ENCODE peak calls at places on chromosomes 1 and 21, in five cellular contexts. F is bronchial epithelial cell, V is Peyer's patch, C is upper lobe of right lung, Y is HFF-Myc. P is an unnamed sample.

GRCh38 chr1:211703812-211704566 is 28.6 kb upstream of the NEK2 start:
- DNase-seq in F (no peak), V (no peak), C (no peak), Y (no peak), P (no peak)

GRCh38 chr1:180157576-180158057 is 2.9 kb downstream of the QSOX1 start:
- DNase-seq in F (peak), V (peak), C (no peak), Y (no peak), P (no peak)

GRCh38 chr21:45293214-45293725 is 5.6 kb upstream of the POFUT2 start:
- DNase-seq in F (no peak), V (no peak), C (peak), Y (no peak), P (no peak)

GRCh38 chr1:231729541-231729940 is 103.0 kb downstream of the DISC1 start:
- DNase-seq in F (no peak), V (no peak), C (no peak), Y (no peak), P (no peak)

GRCh38 chr1:223227486-223228196 is 84.6 kb upstream of the TLR5 start:
- DNase-seq in F (no peak), V (no peak), C (no peak), Y (no peak), P (no peak)

GRCh38 chr1:46530311-46530710 is 21.1 kb downstream of the KNCN start:
- DNase-seq in F (no peak), V (no peak), C (no peak), Y (no peak), P (no peak)

GRCh38 chr1:89724369-89725015 is 91.6 kb downstream of the LRRC8C start:
- DNase-seq in F (peak), V (no peak), C (no peak), Y (no peak), P (peak)

GRCh38 chr1:244675167-244675566 is 22.2 kb downstream of the DESI2 start:
- DNase-seq in F (no peak), V (no peak), C (no peak), Y (no peak), P (no peak)

GRCh38 chr1:79587229-79587628 is 580.7 kb upstream of the ADGRL4 start:
- DNase-seq in F (no peak), V (no peak), C (no peak), Y (no peak), P (no peak)

GRCh38 chr1:172835834-172836233 is 176.9 kb downstream of the FASLG start:
- DNase-seq in F (no peak), V (no peak), C (no peak), Y (no peak), P (no peak)

GRCh38 chr1:67723620-67724019 is 38.6 kb downstream of the GADD45A start:
- DNase-seq in F (peak), V (no peak), C (no peak), Y (no peak), P (no peak)

GRCh38 chr1:33903210-33903589 is 39.3 kb downstream of the HMGB4 start:
- DNase-seq in F (peak), V (no peak), C (no peak), Y (no peak), P (no peak)

GRCh38 chr21:16116067-16116466 is 386.3 kb downstream of the USP25 start:
- DNase-seq in F (no peak), V (no peak), C (no peak), Y (no peak), P (no peak)

GRCh38 chr1:162696286-162696862 is 64.1 kb downstream of the DDR2 start:
- DNase-seq in F (peak), V (peak), C (no peak), Y (peak), P (no peak)

GRCh38 chr1:160662888-160663287 is 16.0 kb upstream of the SLAMF1 start:
- DNase-seq in F (no peak), V (no peak), C (no peak), Y (no peak), P (no peak)

DNA sequence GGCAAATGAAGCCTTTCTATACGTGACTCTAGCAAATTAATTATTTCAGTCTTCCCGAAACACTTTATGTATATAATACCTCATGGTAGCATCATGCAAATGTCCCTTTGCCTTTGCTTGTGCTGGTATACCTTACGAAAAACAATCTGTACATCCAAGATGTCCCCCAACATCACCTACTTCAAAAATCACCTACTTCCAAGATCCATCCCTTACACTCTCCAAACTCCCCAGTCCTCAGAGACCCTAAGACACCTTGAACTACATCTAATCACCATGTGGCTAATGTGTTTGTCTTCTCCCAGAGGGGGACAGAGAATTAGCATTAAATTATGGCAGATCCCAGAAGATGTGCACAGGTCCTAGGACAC is 46.5 kb upstream of the CRNN start:
- DNase-seq in F (no peak), V (no peak), C (no peak), Y (no peak), P (no peak)
- TF ChIP-seq CTCF in F (no peak), V (no peak), C (no peak), Y (no peak), P (no peak)

GRCh38 chr1:234488054-234488953 is 9.3 kb upstream of the TARBP1 start:
- DNase-seq in F (no peak), V (no peak), C (no peak), Y (no peak), P (peak)

GRCh38 chr1:234489692-234490065 is 10.7 kb upstream of the TARBP1 start:
- DNase-seq in F (no peak), V (no peak), C (no peak), Y (no peak), P (no peak)

GRCh38 chr1:234490789-234491479 is 12.0 kb upstream of the TARBP1 start:
- DNase-seq in F (no peak), V (no peak), C (no peak), Y (no peak), P (no peak)

GRCh38 chr1:234486858-234487830 is 8.2 kb upstream of the TARBP1 start:
- DNase-seq in F (peak), V (no peak), C (no peak), Y (peak), P (no peak)

GRCh38 chr1:234488954-234489691 is 10.1 kb upstream of the TARBP1 start:
- DNase-seq in F (peak), V (no peak), C (no peak), Y (no peak), P (no peak)
- H3K4me3 ChIP-seq in F (no peak), V (no peak), C (no peak), Y (no peak), P (no peak)

GRCh38 chr1:165882168-165882837 is 54.9 kb downstream of the UCK2 start:
- DNase-seq in F (no peak), V (no peak), C (no peak), Y (no peak), P (no peak)
- TF ChIP-seq CTCF in F (no peak), V (no peak), C (no peak), Y (no peak), P (peak)

GRCh38 chr1:31372961-31373896 is at the start of gene FABP3:
- DNase-seq in F (peak), V (peak), C (peak), Y (peak), P (peak)
- H3K4me3 ChIP-seq in F (peak), V (peak), C (peak), Y (peak), P (peak)